ENCODE peak calls at places on chromosomes 4 and X, in seven cellular contexts. U is AG09309; L is HCT116; V is stimulated activated CD4-positive, alpha-beta T cell treated with anti-CD3 and anti-CD28 coated beads, Interleukin-4, amount 100 ng/mL, for 1 hour; R is suprapubic skin; B is activated naive CD8-positive, alpha-beta T cell treated with anti-CD3 and anti-CD28 coated beads for 36 hours; X is substantia nigra. Q is an unnamed sample.

GRCh38 chr4:139666735-139667266 is 1.2 kb downstream of the MGST2 start:
- DNase-seq in U (no peak), L (no peak), V (no peak), R (no peak), B (no peak), X (no peak), Q (no peak)

GRCh38 chr4:38948551-38948950 is 80.9 kb downstream of the FAM114A1 start:
- DNase-seq in U (peak), L (no peak), V (no peak), R (no peak), B (no peak), X (no peak), Q (peak)

GRCh38 chrX:112087545-112087944 is 5.0 kb upstream of the TRPC5 start:
- DNase-seq in U (no peak), L (no peak), V (no peak), R (no peak), B (no peak), X (no peak), Q (no peak)

GRCh38 chr4:176792348-176793059 is at the start of gene VEGFC:
- DNase-seq in U (no peak), L (no peak), V (no peak), R (peak), B (peak), X (peak), Q (no peak)

GRCh38 chrX:70456256-70456655 is 11.6 kb downstream of the DLG3 start:
- DNase-seq in U (no peak), L (no peak), V (no peak), R (no peak), B (no peak), X (no peak), Q (no peak)

GRCh38 chr4:89056953-89057398 is at the start of gene FAM13A:
- DNase-seq in U (peak), L (peak), V (no peak), R (peak), B (no peak), X (peak), Q (peak)

GRCh38 chr4:53132117-53132889 is 233.6 kb downstream of the SCFD2 start:
- DNase-seq in U (no peak), L (no peak), V (no peak), R (no peak), B (no peak), X (no peak), Q (no peak)

GRCh38 chr4:116005037-116005805 is 891.8 kb upstream of the NDST4 start:
- DNase-seq in U (no peak), L (no peak), V (no peak), R (no peak), B (no peak), X (no peak), Q (no peak)

GRCh38 chr4:1604706-1605205 is 79.4 kb downstream of the FAM53A start:
- DNase-seq in U (no peak), L (no peak), V (peak), R (no peak), B (peak), X (no peak), Q (no peak)

GRCh38 chr4:85598936-85599335 is 124.0 kb downstream of the ARHGAP24 start:
- DNase-seq in U (no peak), L (no peak), V (no peak), R (no peak), B (no peak), X (no peak), Q (no peak)

GRCh38 chr4:181234951-181235350 is 1008.3 kb upstream of the TENM3 start:
- DNase-seq in U (no peak), L (no peak), V (no peak), R (no peak), B (no peak), X (no peak), Q (no peak)

GRCh38 chr4:53651142-53651720 is 59.9 kb upstream of the LNX1 start:
- DNase-seq in U (no peak), L (no peak), V (no peak), R (no peak), B (no peak), X (no peak), Q (no peak)

GRCh38 chrX:148592595-148592994 is 92.2 kb downstream of the AFF2 start:
- DNase-seq in U (no peak), L (no peak), V (no peak), R (no peak), B (no peak), X (no peak), Q (no peak)

GRCh38 chr4:98514930-98515809 is 143.2 kb downstream of the TSPAN5 start:
- DNase-seq in U (no peak), L (no peak), V (no peak), R (no peak), B (no peak), X (no peak), Q (no peak)

GRCh38 chrX:79721234-79721633 is 293.3 kb upstream of the TBX22 start:
- DNase-seq in U (no peak), L (no peak), V (no peak), R (no peak), B (no peak), X (no peak), Q (no peak)

GRCh38 chr4:27524224-27524623 is 663.6 kb downstream of the STIM2 start:
- DNase-seq in U (no peak), L (no peak), V (no peak), R (no peak), B (no peak), X (no peak), Q (no peak)

GRCh38 chrX:103793541-103793932 is 16.9 kb downstream of the PLP1 start:
- DNase-seq in U (no peak), L (no peak), V (no peak), R (no peak), B (no peak), X (no peak), Q (no peak)

GRCh38 chrX:108020631-108021030 is 24.2 kb upstream of the VSIG1 start:
- DNase-seq in U (no peak), L (peak), V (no peak), R (no peak), B (no peak), X (no peak), Q (no peak)

GRCh38 chr4:76950846-76951321 is 1.3 kb downstream of the SEPTIN11 start:
- DNase-seq in U (no peak), L (no peak), V (no peak), R (no peak), B (peak), X (no peak), Q (no peak)

GRCh38 chr4:85734446-85734845 is 259.5 kb downstream of the ARHGAP24 start:
- DNase-seq in U (no peak), L (peak), V (no peak), R (no peak), B (no peak), X (no peak), Q (no peak)

GRCh38 chrX:131059231-131059630 is 1.1 kb downstream of the ARHGAP36 start:
- DNase-seq in U (no peak), L (no peak), V (no peak), R (no peak), B (no peak), X (no peak), Q (no peak)

GRCh38 chr4:119690871-119691270 is 62.3 kb upstream of the PDE5A start:
- DNase-seq in U (no peak), L (peak), V (no peak), R (no peak), B (no peak), X (no peak), Q (no peak)

GRCh38 chrX:49868739-49869138 is 10.5 kb upstream of the USP27X start:
- DNase-seq in U (no peak), L (no peak), V (no peak), R (no peak), B (no peak), X (no peak), Q (no peak)

GRCh38 chrX:131675596-131676194 is 131.8 kb downstream of the OR13H1 start:
- DNase-seq in U (no peak), L (peak), V (no peak), R (no peak), B (no peak), X (no peak), Q (no peak)

GRCh38 chr4:52914051-52914605 is 52.0 kb downstream of the RASL11B start:
- DNase-seq in U (peak), L (no peak), V (no peak), R (no peak), B (no peak), X (no peak), Q (no peak)

GRCh38 chr4:8228319-8229250 is 29.5 kb downstream of the SH3TC1 start:
- DNase-seq in U (peak), L (no peak), V (peak), R (no peak), B (peak), X (peak), Q (peak)

GRCh38 chrX:73828080-73828720 is 265.2 kb downstream of the CHIC1 start:
- DNase-seq in U (no peak), L (no peak), V (no peak), R (no peak), B (no peak), X (no peak), Q (no peak)

GRCh38 chr4:141802324-141802723 is 165.9 kb downstream of the IL15 start:
- DNase-seq in U (peak), L (no peak), V (no peak), R (no peak), B (no peak), X (no peak), Q (no peak)

GRCh38 chr4:25377572-25377882 is 464 bp downstream of the ANAPC4 start:
- DNase-seq in U (no peak), L (no peak), V (peak), R (no peak), B (no peak), X (no peak), Q (no peak)

GRCh38 chrX:48487362-48487785 is 11.4 kb downstream of the FTSJ1 start:
- DNase-seq in U (peak), L (peak), V (no peak), R (no peak), B (no peak), X (no peak), Q (no peak)

GRCh38 chr4:118969359-118969758 is 80.7 kb downstream of the SYNPO2 start:
- DNase-seq in U (no peak), L (peak), V (no peak), R (no peak), B (no peak), X (no peak), Q (peak)

Q was measured in tibial nerve.